ENCODE peak calls at places on chromosomes 5 and 9, in ten cellular contexts. One of them, this sample, is unnamed.

GRCh38 chr5:9888517-9888916 is 258.4 kb upstream of the TAS2R1 start:
- DNase-seq in heart left ventricle: no peak
- DNase-seq in retinal pigment epithelial cell: no peak
- DNase-seq in BJ: peak
- DNase-seq in endothelial cell: no peak
- DNase-seq in left lung: no peak
- DNase-seq in lower leg skin: no peak
- DNase-seq in GM20000: no peak
- DNase-seq in A549: no peak
- DNase-seq in CD8-positive, alpha-beta T cell: no peak
- DNase-seq in this sample: no peak

GRCh38 chr9:4339783-4340335 is 40.0 kb upstream of the GLIS3 start:
- DNase-seq in heart left ventricle: no peak
- DNase-seq in retinal pigment epithelial cell: no peak
- DNase-seq in BJ: no peak
- DNase-seq in endothelial cell: no peak
- DNase-seq in left lung: no peak
- DNase-seq in lower leg skin: no peak
- DNase-seq in GM20000: peak
- DNase-seq in A549: peak
- DNase-seq in CD8-positive, alpha-beta T cell: no peak
- DNase-seq in this sample: no peak

GRCh38 chr9:124415852-124416484 is 726 bp upstream of the PSMB7 start:
- DNase-seq in heart left ventricle: no peak
- DNase-seq in retinal pigment epithelial cell: no peak
- DNase-seq in BJ: no peak
- DNase-seq in endothelial cell: no peak
- DNase-seq in left lung: no peak
- DNase-seq in lower leg skin: no peak
- DNase-seq in GM20000: no peak
- DNase-seq in A549: no peak
- DNase-seq in CD8-positive, alpha-beta T cell: no peak
- DNase-seq in this sample: no peak

GRCh38 chr9:129208191-129209091 is 30.4 kb upstream of the IER5L start:
- DNase-seq in heart left ventricle: no peak
- DNase-seq in retinal pigment epithelial cell: no peak
- DNase-seq in BJ: no peak
- DNase-seq in endothelial cell: no peak
- DNase-seq in left lung: peak
- DNase-seq in lower leg skin: no peak
- DNase-seq in GM20000: no peak
- DNase-seq in A549: no peak
- DNase-seq in CD8-positive, alpha-beta T cell: peak
- DNase-seq in this sample: no peak

GRCh38 chr9:2761424-2761823 is 44.1 kb downstream of the KCNV2 start:
- DNase-seq in heart left ventricle: no peak
- DNase-seq in retinal pigment epithelial cell: no peak
- DNase-seq in BJ: no peak
- DNase-seq in endothelial cell: no peak
- DNase-seq in left lung: no peak
- DNase-seq in lower leg skin: no peak
- DNase-seq in GM20000: no peak
- DNase-seq in A549: no peak
- DNase-seq in CD8-positive, alpha-beta T cell: no peak
- DNase-seq in this sample: peak

GRCh38 chr5:168753691-168754254 is 174.6 kb upstream of the PANK3 start:
- DNase-seq in heart left ventricle: no peak
- DNase-seq in retinal pigment epithelial cell: no peak
- DNase-seq in BJ: no peak
- DNase-seq in endothelial cell: no peak
- DNase-seq in left lung: no peak
- DNase-seq in lower leg skin: no peak
- DNase-seq in GM20000: no peak
- DNase-seq in A549: no peak
- DNase-seq in CD8-positive, alpha-beta T cell: no peak
- DNase-seq in this sample: no peak

GRCh38 chr5:32687167-32687831 is 23.8 kb upstream of the NPR3 start:
- DNase-seq in heart left ventricle: peak
- DNase-seq in retinal pigment epithelial cell: peak
- DNase-seq in BJ: no peak
- DNase-seq in endothelial cell: no peak
- DNase-seq in left lung: no peak
- DNase-seq in lower leg skin: no peak
- DNase-seq in GM20000: no peak
- DNase-seq in A549: no peak
- DNase-seq in CD8-positive, alpha-beta T cell: no peak
- DNase-seq in this sample: no peak

GRCh38 chr9:90827181-90827866 is 25.7 kb downstream of the SYK start:
- DNase-seq in heart left ventricle: no peak
- DNase-seq in retinal pigment epithelial cell: no peak
- DNase-seq in BJ: no peak
- DNase-seq in endothelial cell: no peak
- DNase-seq in left lung: no peak
- DNase-seq in lower leg skin: peak
- DNase-seq in GM20000: peak
- DNase-seq in A549: no peak
- DNase-seq in CD8-positive, alpha-beta T cell: no peak
- DNase-seq in this sample: peak

GRCh38 chr5:73312146-73312871 is 136.3 kb downstream of the FOXD1 start:
- DNase-seq in heart left ventricle: no peak
- DNase-seq in retinal pigment epithelial cell: peak
- DNase-seq in BJ: no peak
- DNase-seq in endothelial cell: no peak
- DNase-seq in left lung: no peak
- DNase-seq in lower leg skin: no peak
- DNase-seq in GM20000: no peak
- DNase-seq in A549: peak
- DNase-seq in CD8-positive, alpha-beta T cell: peak
- DNase-seq in this sample: peak

GRCh38 chr9:115138151-115138550 is 20.2 kb upstream of the TNC start:
- DNase-seq in heart left ventricle: no peak
- DNase-seq in retinal pigment epithelial cell: no peak
- DNase-seq in BJ: no peak
- DNase-seq in endothelial cell: no peak
- DNase-seq in left lung: no peak
- DNase-seq in lower leg skin: no peak
- DNase-seq in GM20000: no peak
- DNase-seq in A549: no peak
- DNase-seq in CD8-positive, alpha-beta T cell: no peak
- DNase-seq in this sample: no peak

GRCh38 chr5:91500758-91501157 is 117.6 kb upstream of the ARRDC3 start:
- DNase-seq in heart left ventricle: no peak
- DNase-seq in retinal pigment epithelial cell: no peak
- DNase-seq in BJ: no peak
- DNase-seq in endothelial cell: no peak
- DNase-seq in left lung: no peak
- DNase-seq in lower leg skin: no peak
- DNase-seq in GM20000: no peak
- DNase-seq in A549: no peak
- DNase-seq in CD8-positive, alpha-beta T cell: no peak
- DNase-seq in this sample: no peak

GRCh38 chr5:59842999-59843398 is 50.5 kb downstream of the PDE4D start:
- DNase-seq in heart left ventricle: no peak
- DNase-seq in retinal pigment epithelial cell: no peak
- DNase-seq in BJ: no peak
- DNase-seq in endothelial cell: no peak
- DNase-seq in left lung: no peak
- DNase-seq in lower leg skin: no peak
- DNase-seq in GM20000: no peak
- DNase-seq in A549: no peak
- DNase-seq in CD8-positive, alpha-beta T cell: no peak
- DNase-seq in this sample: no peak

GRCh38 chr5:143008809-143009521 is 238.8 kb downstream of the ARHGAP26 start:
- DNase-seq in heart left ventricle: no peak
- DNase-seq in retinal pigment epithelial cell: no peak
- DNase-seq in BJ: peak
- DNase-seq in endothelial cell: no peak
- DNase-seq in left lung: no peak
- DNase-seq in lower leg skin: peak
- DNase-seq in GM20000: peak
- DNase-seq in A549: no peak
- DNase-seq in CD8-positive, alpha-beta T cell: peak
- DNase-seq in this sample: peak

GRCh38 chr5:138438724-138439536 is at the start of gene REEP2:
- DNase-seq in heart left ventricle: peak
- DNase-seq in retinal pigment epithelial cell: no peak
- DNase-seq in BJ: no peak
- DNase-seq in endothelial cell: peak
- DNase-seq in left lung: peak
- DNase-seq in lower leg skin: no peak
- DNase-seq in GM20000: peak
- DNase-seq in A549: peak
- DNase-seq in CD8-positive, alpha-beta T cell: peak
- DNase-seq in this sample: peak

GRCh38 chr9:98222885-98223640 is 30.6 kb upstream of the CORO2A start:
- DNase-seq in heart left ventricle: no peak
- DNase-seq in retinal pigment epithelial cell: peak
- DNase-seq in BJ: peak
- DNase-seq in endothelial cell: no peak
- DNase-seq in left lung: no peak
- DNase-seq in lower leg skin: no peak
- DNase-seq in GM20000: no peak
- DNase-seq in A549: peak
- DNase-seq in CD8-positive, alpha-beta T cell: no peak
- DNase-seq in this sample: no peak

GRCh38 chr5:120735076-120735475 is 271.0 kb downstream of the PRR16 start:
- DNase-seq in heart left ventricle: no peak
- DNase-seq in retinal pigment epithelial cell: no peak
- DNase-seq in BJ: no peak
- DNase-seq in endothelial cell: no peak
- DNase-seq in left lung: no peak
- DNase-seq in lower leg skin: no peak
- DNase-seq in GM20000: no peak
- DNase-seq in A549: no peak
- DNase-seq in CD8-positive, alpha-beta T cell: no peak
- DNase-seq in this sample: no peak
- TF ChIP-seq CTCF in heart left ventricle: no peak
- TF ChIP-seq CTCF in retinal pigment epithelial cell: peak
- TF ChIP-seq CTCF in BJ: no peak
- TF ChIP-seq CTCF in endothelial cell: no peak
- TF ChIP-seq CTCF in left lung: no peak
- TF ChIP-seq CTCF in lower leg skin: no peak
- TF ChIP-seq CTCF in GM20000: no peak
- TF ChIP-seq CTCF in A549: no peak
- TF ChIP-seq CTCF in CD8-positive, alpha-beta T cell: no peak
- TF ChIP-seq CTCF in this sample: no peak

DNA sequence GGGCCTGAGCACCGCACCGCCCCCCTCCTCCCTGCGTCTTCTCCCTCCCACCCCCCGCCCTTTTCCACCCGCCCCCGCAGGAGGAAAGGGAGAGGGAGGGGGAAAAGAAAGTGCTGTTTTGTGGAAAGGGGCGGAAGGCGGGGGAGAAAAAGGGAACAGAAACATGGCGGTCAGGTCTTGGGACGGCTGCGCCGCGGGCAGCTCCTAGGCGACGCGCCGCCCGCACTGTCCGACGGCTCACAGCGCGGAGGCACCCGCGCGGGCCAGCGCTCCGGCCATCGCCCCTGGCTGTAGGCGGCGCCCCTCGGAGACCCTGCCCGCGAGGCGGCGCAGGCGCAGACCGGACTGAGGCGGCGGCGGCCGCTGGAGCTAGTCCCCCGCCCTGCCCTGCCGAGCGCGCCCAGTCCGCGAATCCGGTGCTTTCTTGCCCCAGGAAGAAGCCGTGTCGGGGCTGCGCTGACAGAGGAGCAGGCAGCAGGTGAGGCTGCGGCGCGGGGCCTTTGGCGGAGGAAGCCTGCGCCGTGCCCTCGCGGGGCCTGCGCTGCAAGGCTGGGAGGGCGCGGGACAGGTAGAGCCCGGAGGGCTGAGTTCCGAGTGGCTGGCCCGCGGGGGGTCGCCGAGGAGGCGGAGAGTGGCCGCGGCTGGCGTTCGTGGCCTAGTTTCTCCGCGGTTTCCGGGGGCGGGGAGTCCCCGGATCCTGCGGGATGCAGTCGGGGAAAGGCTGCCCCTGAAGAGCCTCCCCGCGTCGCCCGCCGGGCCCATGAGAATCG is at the start of gene DENND4C:
- DNase-seq in heart left ventricle: peak
- DNase-seq in retinal pigment epithelial cell: peak
- DNase-seq in BJ: peak
- DNase-seq in endothelial cell: peak
- DNase-seq in left lung: peak
- DNase-seq in lower leg skin: peak
- DNase-seq in GM20000: peak
- DNase-seq in A549: peak
- DNase-seq in CD8-positive, alpha-beta T cell: peak
- DNase-seq in this sample: peak
- TF ChIP-seq CTCF in heart left ventricle: peak
- TF ChIP-seq CTCF in retinal pigment epithelial cell: no peak
- TF ChIP-seq CTCF in BJ: no peak
- TF ChIP-seq CTCF in endothelial cell: no peak
- TF ChIP-seq CTCF in left lung: no peak
- TF ChIP-seq CTCF in lower leg skin: no peak
- TF ChIP-seq CTCF in GM20000: peak
- TF ChIP-seq CTCF in A549: peak
- TF ChIP-seq CTCF in CD8-positive, alpha-beta T cell: no peak
- TF ChIP-seq CTCF in this sample: no peak

DNA sequence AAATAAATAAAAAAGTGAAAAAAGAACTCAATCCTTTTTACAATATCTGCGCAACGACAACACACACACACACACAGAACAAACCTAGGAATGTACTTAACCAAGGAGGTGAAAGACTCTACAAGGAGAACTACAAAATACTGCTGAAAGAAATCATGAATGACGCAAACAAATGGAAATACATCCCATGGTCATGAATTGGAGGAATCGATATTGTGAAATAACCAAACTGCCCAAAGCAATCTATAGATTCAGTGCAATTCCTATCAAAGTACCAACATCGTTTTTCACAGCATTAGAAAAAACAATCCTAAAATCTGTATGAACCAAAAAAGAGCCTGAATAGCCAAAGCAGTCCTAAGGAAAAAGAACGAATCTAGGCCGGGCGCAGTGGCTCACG is 29.9 kb upstream of the NRARP start:
- DNase-seq in heart left ventricle: no peak
- DNase-seq in retinal pigment epithelial cell: no peak
- DNase-seq in BJ: no peak
- DNase-seq in endothelial cell: no peak
- DNase-seq in left lung: no peak
- DNase-seq in lower leg skin: no peak
- DNase-seq in GM20000: no peak
- DNase-seq in A549: no peak
- DNase-seq in CD8-positive, alpha-beta T cell: no peak
- DNase-seq in this sample: no peak
- TF ChIP-seq CTCF in heart left ventricle: no peak
- TF ChIP-seq CTCF in retinal pigment epithelial cell: no peak
- TF ChIP-seq CTCF in BJ: no peak
- TF ChIP-seq CTCF in endothelial cell: no peak
- TF ChIP-seq CTCF in left lung: no peak
- TF ChIP-seq CTCF in lower leg skin: no peak
- TF ChIP-seq CTCF in GM20000: no peak
- TF ChIP-seq CTCF in A549: no peak
- TF ChIP-seq CTCF in CD8-positive, alpha-beta T cell: no peak
- TF ChIP-seq CTCF in this sample: no peak

GRCh38 chr9:119961774-119962408 is 592.7 kb upstream of the BRINP1 start:
- DNase-seq in heart left ventricle: no peak
- DNase-seq in retinal pigment epithelial cell: no peak
- DNase-seq in BJ: no peak
- DNase-seq in endothelial cell: peak
- DNase-seq in left lung: peak
- DNase-seq in lower leg skin: no peak
- DNase-seq in GM20000: peak
- DNase-seq in A549: peak
- DNase-seq in CD8-positive, alpha-beta T cell: no peak
- DNase-seq in this sample: peak
- TF ChIP-seq CTCF in heart left ventricle: peak
- TF ChIP-seq CTCF in retinal pigment epithelial cell: peak
- TF ChIP-seq CTCF in BJ: peak
- TF ChIP-seq CTCF in endothelial cell: peak
- TF ChIP-seq CTCF in left lung: peak
- TF ChIP-seq CTCF in lower leg skin: no peak
- TF ChIP-seq CTCF in GM20000: peak
- TF ChIP-seq CTCF in A549: peak
- TF ChIP-seq CTCF in CD8-positive, alpha-beta T cell: no peak
- TF ChIP-seq CTCF in this sample: peak